ENCODE peak calls at places on chromosomes 5 and 9, in nine cellular contexts. One of them, this sample, is unnamed.
A peak's percentile ranks its signal among the peaks of the same experiment; 100 is the strongest.

GRCh38 chr5:122263352-122264030 is 48.5 kb upstream of the SNCAIP start:
- DNase-seq in endodermal cell: no peak
- DNase-seq in left ventricle myocardium inferior: no peak
- DNase-seq in neuronal stem cell: no peak
- DNase-seq in fibroblast of lung: peak; percentile 68
- DNase-seq in spleen: no peak
- DNase-seq in heart left ventricle: no peak
- DNase-seq in aorta: no peak
- DNase-seq in HepG2: no peak
- DNase-seq in this sample: no peak

GRCh38 chr5:463952-464351 is 21.0 kb downstream of the EXOC3 start:
- DNase-seq in left ventricle myocardium inferior: peak; percentile 12
- DNase-seq in spleen: peak; percentile 92
- DNase-seq in fibroblast of lung: no peak
- DNase-seq in endodermal cell: no peak
- DNase-seq in HepG2: no peak
- DNase-seq in aorta: peak; percentile 46
- DNase-seq in heart left ventricle: peak; percentile 18
- DNase-seq in neuronal stem cell: no peak
- DNase-seq in this sample: no peak

GRCh38 chr5:163938595-163938994 is 433.2 kb downstream of the MAT2B start:
- DNase-seq in left ventricle myocardium inferior: no peak
- DNase-seq in aorta: no peak
- DNase-seq in spleen: no peak
- DNase-seq in endodermal cell: no peak
- DNase-seq in heart left ventricle: no peak
- DNase-seq in HepG2: peak; percentile 15
- DNase-seq in fibroblast of lung: no peak
- DNase-seq in neuronal stem cell: no peak
- DNase-seq in this sample: no peak

GRCh38 chr5:173493846-173494245 is 122.6 kb downstream of the BOD1 start:
- DNase-seq in neuronal stem cell: no peak
- DNase-seq in aorta: no peak
- DNase-seq in heart left ventricle: no peak
- DNase-seq in HepG2: no peak
- DNase-seq in left ventricle myocardium inferior: no peak
- DNase-seq in spleen: no peak
- DNase-seq in endodermal cell: peak; percentile 34
- DNase-seq in fibroblast of lung: no peak
- DNase-seq in this sample: no peak

GRCh38 chr9:81650836-81651545 is 38.4 kb downstream of the TLE1 start:
- DNase-seq in left ventricle myocardium inferior: no peak
- DNase-seq in heart left ventricle: no peak
- DNase-seq in aorta: no peak
- DNase-seq in HepG2: no peak
- DNase-seq in neuronal stem cell: peak; percentile 80
- DNase-seq in spleen: no peak
- DNase-seq in fibroblast of lung: no peak
- DNase-seq in endodermal cell: no peak
- DNase-seq in this sample: no peak

GRCh38 chr5:123874600-123875201 is 362.7 kb downstream of the CSNK1G3 start:
- DNase-seq in left ventricle myocardium inferior: no peak
- DNase-seq in heart left ventricle: no peak
- DNase-seq in fibroblast of lung: peak; percentile 89
- DNase-seq in HepG2: peak; percentile 26
- DNase-seq in endodermal cell: peak; percentile 62
- DNase-seq in aorta: no peak
- DNase-seq in spleen: no peak
- DNase-seq in neuronal stem cell: peak; percentile 60
- DNase-seq in this sample: no peak

GRCh38 chr5:109455598-109456096 is 45.9 kb upstream of the PJA2 start:
- DNase-seq in neuronal stem cell: no peak
- DNase-seq in heart left ventricle: peak; percentile 26
- DNase-seq in aorta: peak; percentile 69
- DNase-seq in fibroblast of lung: peak; percentile 99
- DNase-seq in spleen: no peak
- DNase-seq in endodermal cell: no peak
- DNase-seq in left ventricle myocardium inferior: no peak
- DNase-seq in HepG2: peak; percentile 11
- DNase-seq in this sample: peak; percentile 48

GRCh38 chr9:130429831-130430230 is 14.9 kb upstream of the ASS1 start:
- DNase-seq in aorta: no peak
- DNase-seq in endodermal cell: no peak
- DNase-seq in heart left ventricle: no peak
- DNase-seq in spleen: no peak
- DNase-seq in neuronal stem cell: no peak
- DNase-seq in fibroblast of lung: no peak
- DNase-seq in left ventricle myocardium inferior: no peak
- DNase-seq in HepG2: no peak
- DNase-seq in this sample: no peak

GRCh38 chr5:4576161-4576748 is 563.9 kb upstream of the ADAMTS16 start:
- DNase-seq in left ventricle myocardium inferior: no peak
- DNase-seq in aorta: no peak
- DNase-seq in spleen: no peak
- DNase-seq in heart left ventricle: no peak
- DNase-seq in fibroblast of lung: peak; percentile 87
- DNase-seq in HepG2: no peak
- DNase-seq in neuronal stem cell: no peak
- DNase-seq in endodermal cell: no peak
- DNase-seq in this sample: no peak

GRCh38 chr9:37378613-37379004 is 43.9 kb upstream of the GRHPR start:
- DNase-seq in neuronal stem cell: no peak
- DNase-seq in left ventricle myocardium inferior: no peak
- DNase-seq in fibroblast of lung: no peak
- DNase-seq in spleen: no peak
- DNase-seq in heart left ventricle: no peak
- DNase-seq in HepG2: no peak
- DNase-seq in endodermal cell: no peak
- DNase-seq in aorta: no peak
- DNase-seq in this sample: no peak

GRCh38 chr5:172728481-172729241 is 42.3 kb downstream of the DUSP1 start:
- DNase-seq in left ventricle myocardium inferior: no peak
- DNase-seq in aorta: no peak
- DNase-seq in fibroblast of lung: no peak
- DNase-seq in endodermal cell: no peak
- DNase-seq in heart left ventricle: no peak
- DNase-seq in HepG2: no peak
- DNase-seq in spleen: peak; percentile 39
- DNase-seq in neuronal stem cell: no peak
- DNase-seq in this sample: no peak

GRCh38 chr5:65663804-65664521 is 39.1 kb downstream of the SHLD3 start:
- DNase-seq in aorta: no peak
- DNase-seq in heart left ventricle: no peak
- DNase-seq in neuronal stem cell: peak; percentile 23
- DNase-seq in HepG2: no peak
- DNase-seq in left ventricle myocardium inferior: no peak
- DNase-seq in fibroblast of lung: peak; percentile 22
- DNase-seq in spleen: no peak
- DNase-seq in endodermal cell: peak; percentile 55
- DNase-seq in this sample: no peak

GRCh38 chr9:14347408-14348224 is 33.7 kb upstream of the NFIB start:
- DNase-seq in left ventricle myocardium inferior: peak; percentile 69
- DNase-seq in neuronal stem cell: no peak
- DNase-seq in spleen: no peak
- DNase-seq in HepG2: no peak
- DNase-seq in heart left ventricle: peak; percentile 69
- DNase-seq in aorta: peak; percentile 66
- DNase-seq in endodermal cell: peak; percentile 88
- DNase-seq in fibroblast of lung: peak; percentile 49
- DNase-seq in this sample: peak; percentile 46

GRCh38 chr9:80066931-80067330 is 495.2 kb downstream of the TLE4 start:
- DNase-seq in spleen: no peak
- DNase-seq in left ventricle myocardium inferior: no peak
- DNase-seq in HepG2: no peak
- DNase-seq in fibroblast of lung: no peak
- DNase-seq in endodermal cell: peak; percentile 70
- DNase-seq in aorta: no peak
- DNase-seq in neuronal stem cell: peak; percentile 56
- DNase-seq in heart left ventricle: no peak
- DNase-seq in this sample: no peak

GRCh38 chr5:64505769-64506566 is at the start of gene RGS7BP:
- DNase-seq in left ventricle myocardium inferior: peak; percentile 40
- DNase-seq in spleen: peak; percentile 77
- DNase-seq in heart left ventricle: peak; percentile 59
- DNase-seq in fibroblast of lung: peak; percentile 55
- DNase-seq in aorta: peak; percentile 56
- DNase-seq in endodermal cell: peak; percentile 91
- DNase-seq in HepG2: no peak
- DNase-seq in neuronal stem cell: peak; percentile 64
- DNase-seq in this sample: peak; percentile 18

GRCh38 chr5:156675402-156675801 is 174.7 kb upstream of the PPP1R2B start:
- DNase-seq in spleen: no peak
- DNase-seq in neuronal stem cell: no peak
- DNase-seq in endodermal cell: no peak
- DNase-seq in fibroblast of lung: peak; percentile 7
- DNase-seq in aorta: no peak
- DNase-seq in heart left ventricle: no peak
- DNase-seq in HepG2: no peak
- DNase-seq in left ventricle myocardium inferior: no peak
- DNase-seq in this sample: no peak

GRCh38 chr9:129910628-129911567 is 75.6 kb downstream of the USP20 start:
- DNase-seq in HepG2: no peak
- DNase-seq in neuronal stem cell: no peak
- DNase-seq in aorta: peak; percentile 59
- DNase-seq in left ventricle myocardium inferior: no peak
- DNase-seq in fibroblast of lung: peak; percentile 100
- DNase-seq in spleen: no peak
- DNase-seq in endodermal cell: no peak
- DNase-seq in heart left ventricle: no peak
- DNase-seq in this sample: no peak

GRCh38 chr5:169012471-169012870 is 288.5 kb downstream of the SLIT3 start:
- DNase-seq in neuronal stem cell: no peak
- DNase-seq in heart left ventricle: no peak
- DNase-seq in aorta: no peak
- DNase-seq in HepG2: no peak
- DNase-seq in fibroblast of lung: no peak
- DNase-seq in spleen: no peak
- DNase-seq in left ventricle myocardium inferior: no peak
- DNase-seq in endodermal cell: no peak
- DNase-seq in this sample: no peak

GRCh38 chr9:80127920-80128319 is 556.2 kb downstream of the TLE4 start:
- DNase-seq in heart left ventricle: no peak
- DNase-seq in spleen: no peak
- DNase-seq in HepG2: no peak
- DNase-seq in aorta: no peak
- DNase-seq in fibroblast of lung: peak; percentile 59
- DNase-seq in left ventricle myocardium inferior: no peak
- DNase-seq in neuronal stem cell: no peak
- DNase-seq in endodermal cell: no peak
- DNase-seq in this sample: no peak

GRCh38 chr5:77326142-77326541 is 115.7 kb downstream of the PDE8B start:
- DNase-seq in spleen: no peak
- DNase-seq in left ventricle myocardium inferior: no peak
- DNase-seq in endodermal cell: no peak
- DNase-seq in HepG2: no peak
- DNase-seq in fibroblast of lung: no peak
- DNase-seq in neuronal stem cell: no peak
- DNase-seq in aorta: no peak
- DNase-seq in heart left ventricle: no peak
- DNase-seq in this sample: no peak

GRCh38 chr5:135547590-135548254 is 12.0 kb upstream of the NEUROG1 start:
- DNase-seq in heart left ventricle: no peak
- DNase-seq in fibroblast of lung: no peak
- DNase-seq in aorta: no peak
- DNase-seq in HepG2: no peak
- DNase-seq in endodermal cell: no peak
- DNase-seq in left ventricle myocardium inferior: no peak
- DNase-seq in neuronal stem cell: no peak
- DNase-seq in spleen: no peak
- DNase-seq in this sample: no peak
- H3K27me3 ChIP-seq in heart left ventricle: peaks cover 27% of the 10 kb centered on the region
- H3K27me3 ChIP-seq in fibroblast of lung: peaks cover 34% of the 10 kb centered on the region
- H3K27me3 ChIP-seq in aorta: no peaks in the 10 kb centered on the region
- H3K27me3 ChIP-seq in HepG2: peaks cover 10% of the 10 kb centered on the region
- H3K27me3 ChIP-seq in endodermal cell: peaks cover 96% of the 10 kb centered on the region
- H3K27me3 ChIP-seq in left ventricle myocardium inferior: peaks cover 100% of the 10 kb centered on the region
- H3K27me3 ChIP-seq in neuronal stem cell: peaks cover 25% of the 10 kb centered on the region
- H3K27me3 ChIP-seq in spleen: no peaks in the 10 kb centered on the region
- H3K27me3 ChIP-seq in this sample: peaks cover 10% of the 10 kb centered on the region

GRCh38 chr9:100409176-100409556 is 17.8 kb upstream of the MSANTD3 start:
- DNase-seq in aorta: no peak
- DNase-seq in spleen: no peak
- DNase-seq in endodermal cell: no peak
- DNase-seq in fibroblast of lung: no peak
- DNase-seq in neuronal stem cell: no peak
- DNase-seq in HepG2: no peak
- DNase-seq in left ventricle myocardium inferior: no peak
- DNase-seq in heart left ventricle: no peak
- DNase-seq in this sample: no peak
- H3K4me1 ChIP-seq in aorta: no peaks in the 10 kb centered on the region
- H3K4me1 ChIP-seq in spleen: peaks cover 23% of the 10 kb centered on the region
- H3K4me1 ChIP-seq in endodermal cell: no peaks in the 10 kb centered on the region
- H3K4me1 ChIP-seq in fibroblast of lung: peaks cover 2% of the 10 kb centered on the region
- H3K4me1 ChIP-seq in neuronal stem cell: no peaks in the 10 kb centered on the region
- H3K4me1 ChIP-seq in HepG2: peaks cover 14% of the 10 kb centered on the region
- H3K4me1 ChIP-seq in left ventricle myocardium inferior: peaks cover 12% of the 10 kb centered on the region
- H3K4me1 ChIP-seq in heart left ventricle: peaks cover 2% of the 10 kb centered on the region
- H3K4me1 ChIP-seq in this sample: no peaks in the 10 kb centered on the region

DNA sequence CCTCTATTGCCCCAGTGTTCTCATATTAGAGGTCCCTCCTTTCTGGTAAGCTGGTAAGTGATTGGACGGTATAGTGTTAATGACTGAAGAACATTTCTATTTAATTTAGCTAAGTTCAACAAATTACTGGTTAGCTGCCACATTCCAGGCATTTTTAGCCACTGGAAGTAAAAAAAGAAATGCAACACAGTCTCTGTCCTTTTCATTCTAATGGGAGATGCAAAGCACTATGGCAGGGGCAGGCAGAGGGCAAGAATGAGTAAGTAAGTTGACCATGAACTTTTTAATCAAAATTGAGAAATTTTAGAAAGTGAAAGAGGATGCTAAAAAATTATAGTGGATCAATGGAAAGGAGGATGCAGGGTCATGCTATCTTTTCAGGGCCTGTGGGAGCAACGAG is 137.4 kb downstream of the GPBP1 start:
- DNase-seq in left ventricle myocardium inferior: no peak
- DNase-seq in spleen: no peak
- DNase-seq in aorta: no peak
- DNase-seq in fibroblast of lung: peak; percentile 45
- DNase-seq in neuronal stem cell: no peak
- DNase-seq in HepG2: no peak
- DNase-seq in heart left ventricle: no peak
- DNase-seq in endodermal cell: no peak
- DNase-seq in this sample: no peak
- H3K27me3 ChIP-seq in left ventricle myocardium inferior: no peaks in the 10 kb centered on the region
- H3K27me3 ChIP-seq in spleen: no peaks in the 10 kb centered on the region
- H3K27me3 ChIP-seq in aorta: no peaks in the 10 kb centered on the region
- H3K27me3 ChIP-seq in fibroblast of lung: no peaks in the 10 kb centered on the region
- H3K27me3 ChIP-seq in neuronal stem cell: no peaks in the 10 kb centered on the region
- H3K27me3 ChIP-seq in HepG2: no peaks in the 10 kb centered on the region
- H3K27me3 ChIP-seq in heart left ventricle: no peaks in the 10 kb centered on the region
- H3K27me3 ChIP-seq in endodermal cell: no peaks in the 10 kb centered on the region
- H3K27me3 ChIP-seq in this sample: no peaks in the 10 kb centered on the region

DNA sequence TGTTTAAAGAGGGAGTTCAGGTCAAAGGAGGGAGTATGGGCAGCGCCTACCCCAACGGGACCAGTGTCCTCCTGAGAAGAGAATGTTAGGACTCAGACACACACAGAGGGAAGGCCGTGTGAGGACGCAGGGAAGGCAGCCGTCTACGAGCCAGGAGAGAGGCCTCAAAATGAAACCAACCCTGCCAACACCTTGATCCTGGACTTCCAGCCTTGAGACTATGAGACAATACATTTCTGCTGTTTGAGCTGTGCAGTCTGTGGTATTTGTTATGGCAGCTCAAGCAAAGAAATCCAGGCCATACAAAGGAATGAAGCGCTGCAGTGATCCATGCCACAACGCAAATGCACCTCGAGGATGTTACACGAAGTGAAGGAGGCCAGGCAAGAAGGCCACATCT is 97.9 kb downstream of the COL23A1 start:
- DNase-seq in fibroblast of lung: no peak
- DNase-seq in neuronal stem cell: no peak
- DNase-seq in HepG2: no peak
- DNase-seq in endodermal cell: no peak
- DNase-seq in aorta: no peak
- DNase-seq in spleen: no peak
- DNase-seq in left ventricle myocardium inferior: no peak
- DNase-seq in heart left ventricle: no peak
- DNase-seq in this sample: no peak
- H3K4me1 ChIP-seq in fibroblast of lung: no peaks in the 10 kb centered on the region
- H3K4me1 ChIP-seq in neuronal stem cell: peaks cover 3% of the 10 kb centered on the region
- H3K4me1 ChIP-seq in HepG2: no peaks in the 10 kb centered on the region
- H3K4me1 ChIP-seq in endodermal cell: peaks cover 6% of the 10 kb centered on the region
- H3K4me1 ChIP-seq in aorta: no peaks in the 10 kb centered on the region
- H3K4me1 ChIP-seq in spleen: peaks cover 13% of the 10 kb centered on the region
- H3K4me1 ChIP-seq in left ventricle myocardium inferior: peaks cover 3% of the 10 kb centered on the region
- H3K4me1 ChIP-seq in heart left ventricle: no peaks in the 10 kb centered on the region
- H3K4me1 ChIP-seq in this sample: no peaks in the 10 kb centered on the region